ENCODE peak calls at places on chromosomes 16 and 17, in nine cellular contexts. B is H54, L is ovary, X is heart left ventricle, Y is sigmoid colon, Z is A549, S is K562, O is testis, Q is adrenal gland. R is an unnamed sample.

GRCh38 chr16:51035110-51035498 is 116.0 kb downstream of the SALL1 start:
- DNase-seq in O (no peak), B (no peak), Y (no peak), Q (no peak), L (no peak), X (no peak), S (no peak), Z (no peak), R (no peak)

GRCh38 chr17:68006797-68007196 is 10.5 kb upstream of the C17orf58 start:
- DNase-seq in X (no peak), L (no peak), Q (no peak), Y (no peak), O (peak; percentile 33), B (no peak), Z (no peak), S (no peak), R (no peak)

GRCh38 chr17:43534909-43535308 is 11.2 kb downstream of the ETV4 start:
- DNase-seq in S (no peak), Z (no peak), Y (no peak), O (no peak), Q (no peak), X (no peak), L (no peak), B (no peak), R (no peak)

GRCh38 chr17:64103751-64104364 is 26.1 kb downstream of the ERN1 start:
- DNase-seq in Y (no peak), S (no peak), X (no peak), Q (no peak), O (no peak), L (no peak), B (peak; percentile 60), Z (no peak), R (no peak)

GRCh38 chr17:40290629-40291296 is 3.1 kb downstream of the CDC6 start:
- DNase-seq in B (no peak), X (no peak), Q (peak; percentile 84), O (peak; percentile 85), Z (peak; percentile 81), L (no peak), Y (no peak), S (no peak), R (peak; percentile 81)

GRCh38 chr17:17808706-17809432 is 27.9 kb downstream of the SREBF1 start:
- DNase-seq in B (no peak), X (no peak), O (no peak), L (no peak), Y (peak; percentile 86), S (no peak), Z (no peak), Q (no peak), R (no peak)

GRCh38 chr16:57688987-57689771 is 5.4 kb upstream of the DRC7 start:
- DNase-seq in Y (peak; percentile 49), S (no peak), Z (no peak), B (no peak), X (no peak), O (no peak), L (no peak), Q (no peak), R (no peak)

GRCh38 chr17:21397341-21398050 is 21.3 kb downstream of the KCNJ12 start:
- DNase-seq in Z (no peak), Q (peak; percentile 62), Y (peak; percentile 78), L (peak; percentile 54), O (peak; percentile 54), X (no peak), B (peak; percentile 56), S (no peak), R (no peak)

GRCh38 chr16:52597772-52598483 is 51.0 kb upstream of the TOX3 start:
- DNase-seq in S (no peak), Y (no peak), X (no peak), Q (no peak), O (no peak), Z (no peak), L (no peak), B (no peak), R (no peak)

GRCh38 chr16:90081606-90081970 is 4.5 kb upstream of the PRDM7 start:
- DNase-seq in L (no peak), Y (no peak), O (peak; percentile 42), Z (no peak), Q (no peak), S (no peak), B (no peak), X (no peak), R (no peak)

GRCh38 chr17:29571883-29572681 is 3.6 kb downstream of the TP53I13 start:
- DNase-seq in L (peak; percentile 53), S (no peak), Z (no peak), X (no peak), B (no peak), Y (peak; percentile 64), O (peak; percentile 49), Q (peak; percentile 59), R (no peak)

GRCh38 chr16:70706948-70707465 is 21.2 kb upstream of the MTSS2 start:
- DNase-seq in Q (no peak), L (peak; percentile 65), X (no peak), B (peak; percentile 74), Y (peak; percentile 90), Z (peak; percentile 74), S (no peak), O (no peak), R (no peak)

GRCh38 chr16:84617631-84618427 is at the start of gene COTL1:
- DNase-seq in Z (peak; percentile 88), B (peak; percentile 87), L (peak; percentile 99), Q (peak; percentile 98), X (peak; percentile 97), O (peak; percentile 97), S (peak; percentile 99), Y (peak; percentile 99), R (peak; percentile 79)
- TF ChIP-seq POLR2A in Z (peak; percentile 99), B (peak; percentile 99), L (peak; percentile 68), Q (peak; percentile 74), X (no peak), O (no peak), S (no peak), Y (no peak), R (no peak)

DNA sequence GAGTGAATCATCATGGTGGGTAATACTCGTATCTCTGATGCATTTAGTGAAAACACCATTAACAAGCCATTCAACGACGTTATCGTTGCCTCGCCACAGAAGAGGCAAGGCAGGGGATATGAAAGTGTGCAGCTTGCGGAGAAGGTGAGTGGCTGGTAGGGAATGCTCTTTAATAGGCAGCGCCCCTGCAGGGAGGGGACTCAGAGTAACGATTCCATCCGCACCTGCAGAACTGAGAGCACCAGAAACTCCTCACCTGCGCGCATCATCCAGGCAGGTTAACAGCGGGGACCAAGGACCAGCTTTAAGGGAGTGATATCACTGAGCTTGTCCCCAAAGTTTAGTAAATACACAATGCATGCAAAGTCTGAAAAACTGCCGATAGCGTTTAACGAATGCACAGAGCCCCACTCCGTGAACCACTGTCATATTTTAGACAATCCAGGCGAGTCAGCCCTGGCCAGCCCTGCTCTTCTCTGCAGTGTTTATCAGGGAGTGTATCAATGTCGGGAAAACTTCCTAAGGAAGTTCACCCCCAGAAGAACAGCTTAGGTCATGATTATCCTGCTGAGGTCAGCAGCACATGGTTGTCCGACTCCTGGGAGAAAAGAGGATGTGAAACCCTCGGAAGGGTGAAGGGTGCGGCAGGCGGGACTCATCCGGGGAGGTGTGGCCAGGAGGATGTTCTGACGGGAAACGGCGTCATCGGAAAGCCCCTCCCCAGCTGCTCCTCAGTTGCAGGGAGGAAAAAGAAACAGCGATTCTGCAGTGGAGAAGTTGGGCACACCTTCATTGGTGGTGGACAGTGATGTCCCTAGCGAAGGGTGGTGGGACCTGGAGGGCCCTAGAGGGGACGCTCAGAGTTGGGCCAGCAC is 68.5 kb upstream of the DNAH17 start:
- DNase-seq in L (no peak), Z (peak; percentile 90), B (no peak), Y (peak; percentile 89), S (no peak), O (peak; percentile 52), Q (peak; percentile 89), X (peak; percentile 90), R (no peak)
- TF ChIP-seq POLR2A in L (no peak), Z (no peak), B (no peak), Y (no peak), S (no peak), O (no peak), Q (no peak), X (no peak), R (no peak)

GRCh38 chr17:50345443-50346312 is at the start of gene XYLT2:
- DNase-seq in L (peak; percentile 87), X (peak; percentile 88), Q (peak; percentile 86), Z (peak; percentile 93), B (peak; percentile 97), O (peak; percentile 93), Y (peak; percentile 91), S (peak; percentile 97), R (peak; percentile 90)
- TF ChIP-seq POLR2A in L (peak; percentile 10), X (no peak), Q (peak; percentile 49), Z (peak; percentile 85), B (peak; percentile 59), O (no peak), Y (no peak), S (peak; percentile 75), R (no peak)

GRCh38 chr17:8221663-8222379 is 11.4 kb upstream of the AURKB start:
- DNase-seq in X (peak; percentile 81), L (peak; percentile 92), Z (peak; percentile 82), Y (peak; percentile 92), B (peak; percentile 21), S (peak; percentile 20), O (peak; percentile 94), Q (peak; percentile 97), R (peak; percentile 95)
- TF ChIP-seq POLR2A in X (no peak), L (no peak), Z (no peak), Y (no peak), B (no peak), S (no peak), O (no peak), Q (peak; percentile 25), R (no peak)

GRCh38 chr17:51711581-51711980 is 446.9 kb downstream of the CA10 start:
- DNase-seq in L (no peak), S (no peak), X (no peak), B (no peak), Y (no peak), Q (no peak), Z (no peak), O (no peak), R (no peak)
- TF ChIP-seq POLR2A in L (no peak), S (no peak), X (no peak), B (no peak), Y (no peak), Q (no peak), Z (no peak), O (no peak), R (no peak)